ENCODE peak calls at places on chromosomes 12 and 14, in seven cellular contexts. One of them, this sample, is unnamed.

GRCh38 chr14:104563191-104563741 is 16.3 kb upstream of the C14orf180 start:
- DNase-seq in GM13976: no peak
- DNase-seq in mucosa of descending colon: no peak
- DNase-seq in activated CD8-positive, alpha-beta T cell treated with anti-CD3 and anti-CD28 coated beads, Interleukin-2, amount 10 ng/mL, durations not matched to agents 7 days and 5 days: no peak
- DNase-seq in nucleus accumbens: no peak
- DNase-seq in mesothelial cell of epicardium: no peak
- DNase-seq in RPMI7951: no peak
- DNase-seq in this sample: no peak

GRCh38 chr12:103548622-103549601 is 38.2 kb upstream of the STAB2 start:
- DNase-seq in activated CD8-positive, alpha-beta T cell treated with anti-CD3 and anti-CD28 coated beads, Interleukin-2, amount 10 ng/mL, durations not matched to agents 7 days and 5 days: peak
- DNase-seq in RPMI7951: peak
- DNase-seq in GM13976: peak
- DNase-seq in mucosa of descending colon: peak
- DNase-seq in mesothelial cell of epicardium: peak
- DNase-seq in nucleus accumbens: peak
- DNase-seq in this sample: peak

GRCh38 chr14:104515059-104515810 is 64.3 kb upstream of the C14orf180 start:
- DNase-seq in activated CD8-positive, alpha-beta T cell treated with anti-CD3 and anti-CD28 coated beads, Interleukin-2, amount 10 ng/mL, durations not matched to agents 7 days and 5 days: no peak
- DNase-seq in nucleus accumbens: no peak
- DNase-seq in mesothelial cell of epicardium: no peak
- DNase-seq in GM13976: no peak
- DNase-seq in RPMI7951: no peak
- DNase-seq in mucosa of descending colon: no peak
- DNase-seq in this sample: no peak

GRCh38 chr14:56309198-56309597 is 191.0 kb downstream of the PELI2 start:
- DNase-seq in mesothelial cell of epicardium: no peak
- DNase-seq in RPMI7951: no peak
- DNase-seq in activated CD8-positive, alpha-beta T cell treated with anti-CD3 and anti-CD28 coated beads, Interleukin-2, amount 10 ng/mL, durations not matched to agents 7 days and 5 days: no peak
- DNase-seq in nucleus accumbens: no peak
- DNase-seq in mucosa of descending colon: no peak
- DNase-seq in GM13976: no peak
- DNase-seq in this sample: no peak

GRCh38 chr14:99936056-99936455 is 129.2 kb upstream of the EVL start:
- DNase-seq in GM13976: no peak
- DNase-seq in mucosa of descending colon: no peak
- DNase-seq in nucleus accumbens: no peak
- DNase-seq in mesothelial cell of epicardium: no peak
- DNase-seq in activated CD8-positive, alpha-beta T cell treated with anti-CD3 and anti-CD28 coated beads, Interleukin-2, amount 10 ng/mL, durations not matched to agents 7 days and 5 days: no peak
- DNase-seq in RPMI7951: no peak
- DNase-seq in this sample: no peak

GRCh38 chr14:105021656-105022275 is 883 bp upstream of the CDCA4 start:
- DNase-seq in nucleus accumbens: peak
- DNase-seq in mucosa of descending colon: peak
- DNase-seq in mesothelial cell of epicardium: peak
- DNase-seq in GM13976: no peak
- DNase-seq in activated CD8-positive, alpha-beta T cell treated with anti-CD3 and anti-CD28 coated beads, Interleukin-2, amount 10 ng/mL, durations not matched to agents 7 days and 5 days: peak
- DNase-seq in RPMI7951: peak
- DNase-seq in this sample: no peak

GRCh38 chr12:1591029-1591428 is 3.4 kb downstream of the FBXL14 start:
- DNase-seq in nucleus accumbens: no peak
- DNase-seq in RPMI7951: peak
- DNase-seq in activated CD8-positive, alpha-beta T cell treated with anti-CD3 and anti-CD28 coated beads, Interleukin-2, amount 10 ng/mL, durations not matched to agents 7 days and 5 days: peak
- DNase-seq in mucosa of descending colon: no peak
- DNase-seq in mesothelial cell of epicardium: no peak
- DNase-seq in GM13976: no peak
- DNase-seq in this sample: no peak

GRCh38 chr14:102620413-102620812 is 28.0 kb downstream of the RCOR1 start:
- DNase-seq in RPMI7951: peak
- DNase-seq in mesothelial cell of epicardium: no peak
- DNase-seq in nucleus accumbens: no peak
- DNase-seq in activated CD8-positive, alpha-beta T cell treated with anti-CD3 and anti-CD28 coated beads, Interleukin-2, amount 10 ng/mL, durations not matched to agents 7 days and 5 days: no peak
- DNase-seq in GM13976: no peak
- DNase-seq in mucosa of descending colon: no peak
- DNase-seq in this sample: no peak

GRCh38 chr12:19323768-19324167 is 115.5 kb upstream of the AEBP2 start:
- DNase-seq in RPMI7951: no peak
- DNase-seq in mucosa of descending colon: no peak
- DNase-seq in GM13976: no peak
- DNase-seq in mesothelial cell of epicardium: no peak
- DNase-seq in activated CD8-positive, alpha-beta T cell treated with anti-CD3 and anti-CD28 coated beads, Interleukin-2, amount 10 ng/mL, durations not matched to agents 7 days and 5 days: no peak
- DNase-seq in nucleus accumbens: no peak
- DNase-seq in this sample: no peak

GRCh38 chr14:53109028-53109687 is 44.0 kb downstream of the DDHD1 start:
- DNase-seq in nucleus accumbens: no peak
- DNase-seq in activated CD8-positive, alpha-beta T cell treated with anti-CD3 and anti-CD28 coated beads, Interleukin-2, amount 10 ng/mL, durations not matched to agents 7 days and 5 days: peak
- DNase-seq in RPMI7951: peak
- DNase-seq in GM13976: peak
- DNase-seq in mesothelial cell of epicardium: no peak
- DNase-seq in mucosa of descending colon: no peak
- DNase-seq in this sample: peak

GRCh38 chr12:112126000-112126431 is 656 bp downstream of the TRAFD1 start:
- DNase-seq in nucleus accumbens: peak
- DNase-seq in mesothelial cell of epicardium: no peak
- DNase-seq in RPMI7951: no peak
- DNase-seq in activated CD8-positive, alpha-beta T cell treated with anti-CD3 and anti-CD28 coated beads, Interleukin-2, amount 10 ng/mL, durations not matched to agents 7 days and 5 days: no peak
- DNase-seq in mucosa of descending colon: no peak
- DNase-seq in GM13976: no peak
- DNase-seq in this sample: peak